ENCODE peak calls at places on chromosomes 1 and 21, in six cellular contexts. U is endothelial cell, X is NCI-H774, Q is colonic mucosa, B is T-helper 1 cell, L is EL. R is an unnamed sample.

GRCh38 chr1:240719953-240720700 is 108.2 kb upstream of the GREM2 start:
- DNase-seq in U (no peak), X (no peak), L (peak; percentile 57), B (no peak), Q (no peak), R (no peak)

GRCh38 chr1:182962554-182963115 is 9.7 kb upstream of the SHCBP1L start:
- DNase-seq in L (peak; percentile 90), X (peak; percentile 86), B (no peak), Q (peak; percentile 52), U (peak; percentile 51), R (peak; percentile 94)

GRCh38 chr1:217076902-217077301 is 353.7 kb upstream of the ESRRG start:
- DNase-seq in X (no peak), L (peak; percentile 44), U (no peak), B (no peak), Q (no peak), R (no peak)

GRCh38 chr21:43793243-43793642 is 3.9 kb downstream of the RRP1 start:
- DNase-seq in L (no peak), B (no peak), U (no peak), Q (no peak), X (no peak), R (no peak)

GRCh38 chr1:172287207-172287606 is 133.3 kb upstream of the C1orf105 start:
- DNase-seq in U (no peak), Q (peak; percentile 32), B (no peak), X (no peak), L (peak; percentile 67), R (no peak)

GRCh38 chr1:86461482-86461881 is 7.2 kb upstream of the CLCA1 start:
- DNase-seq in L (no peak), X (no peak), Q (no peak), B (no peak), U (no peak), R (no peak)

GRCh38 chr21:17554619-17555472 is 42.0 kb downstream of the CXADR start:
- DNase-seq in L (peak; percentile 12), B (no peak), X (no peak), Q (no peak), U (peak; percentile 6), R (no peak)

GRCh38 chr1:31627301-31627929 is 9.9 kb downstream of the HCRTR1 start:
- DNase-seq in B (no peak), Q (peak; percentile 33), L (no peak), U (no peak), X (no peak), R (no peak)

GRCh38 chr1:3988431-3988830 is 88.4 kb upstream of the C1orf174 start:
- DNase-seq in X (no peak), U (no peak), B (no peak), Q (no peak), L (no peak), R (no peak)

GRCh38 chr1:214861615-214862014 is 220.9 kb upstream of the KCNK2 start:
- DNase-seq in L (peak; percentile 40), X (no peak), B (no peak), Q (no peak), U (no peak), R (no peak)

GRCh38 chr1:225849905-225850304 is 32.3 kb downstream of the TMEM63A start:
- DNase-seq in L (no peak), B (no peak), X (no peak), Q (no peak), U (no peak), R (no peak)

GRCh38 chr1:96596226-96596625 is 125.4 kb upstream of the PTBP2 start:
- DNase-seq in X (no peak), B (no peak), U (peak; percentile 61), L (peak; percentile 49), Q (no peak), R (peak; percentile 40)

GRCh38 chr1:167272375-167272957 is 51.8 kb downstream of the POU2F1 start:
- DNase-seq in U (no peak), L (no peak), X (no peak), Q (no peak), B (no peak), R (no peak)

GRCh38 chr1:109499661-109500536 is 6.0 kb downstream of the CYB561D1 start:
- DNase-seq in B (no peak), U (peak; percentile 62), Q (peak; percentile 78), L (peak; percentile 70), X (no peak), R (peak; percentile 74)

GRCh38 chr21:36465481-36465880 is 14.4 kb downstream of the CLDN14 start:
- DNase-seq in Q (no peak), B (no peak), U (no peak), X (no peak), L (no peak), R (no peak)